ENCODE peak calls at places on chromosome 7, in seven cellular contexts. E is AG04450, U is lower lobe of right lung, C is heart left ventricle, K is fibroblast of mammary gland, V is AG04449, Q is fibroblast of pulmonary artery. L is an unnamed sample.

GRCh38 chr7:136549756-136550155 is 318.7 kb upstream of the CHRM2 start:
- DNase-seq in Q (no peak), K (no peak), V (no peak), C (no peak), E (no peak), U (no peak), L (no peak)

GRCh38 chr7:49778731-49779270 is 5.4 kb downstream of the VWC2 start:
- DNase-seq in V (no peak), U (no peak), Q (no peak), C (no peak), K (no peak), E (no peak), L (no peak)

GRCh38 chr7:55158983-55159382 is 140.2 kb downstream of the EGFR start:
- DNase-seq in C (no peak), K (no peak), U (no peak), E (no peak), V (no peak), Q (no peak), L (no peak)

GRCh38 chr7:45590679-45591057 is 16.5 kb downstream of the ADCY1 start:
- DNase-seq in E (no peak), Q (no peak), U (no peak), K (no peak), C (no peak), V (no peak), L (no peak)

GRCh38 chr7:129256221-129256620 is 31.4 kb downstream of the AHCYL2 start:
- DNase-seq in Q (no peak), C (no peak), E (no peak), K (no peak), V (no peak), U (no peak), L (no peak)

GRCh38 chr7:87574630-87575029 is 26.1 kb downstream of the ABCB1 start:
- DNase-seq in K (peak), C (no peak), V (no peak), Q (peak), E (peak), U (no peak), L (peak)

GRCh38 chr7:100720645-100721504 is 607 bp downstream of the EPO start:
- DNase-seq in E (no peak), V (no peak), U (no peak), Q (no peak), C (no peak), K (no peak), L (no peak)

GRCh38 chr7:24971333-24972165 is 8.4 kb downstream of the OSBPL3 start:
- DNase-seq in Q (peak), U (no peak), E (peak), K (peak), V (peak), C (no peak), L (peak)

GRCh38 chr7:40057292-40057691 is 77.1 kb downstream of the MPLKIP start:
- DNase-seq in U (no peak), Q (peak), K (peak), E (no peak), V (no peak), C (peak), L (peak)

GRCh38 chr7:130369110-130369711 is 11.1 kb upstream of the CPA1 start:
- DNase-seq in K (peak), U (no peak), V (no peak), Q (peak), C (no peak), E (no peak), L (peak)

GRCh38 chr7:51350195-51350896 is 33.7 kb upstream of the COBL start:
- DNase-seq in U (no peak), K (no peak), C (no peak), Q (no peak), V (no peak), E (no peak), L (no peak)

GRCh38 chr7:118082506-118082905 is 101.5 kb upstream of the LSM8 start:
- DNase-seq in Q (no peak), C (no peak), E (no peak), K (no peak), V (no peak), U (no peak), L (no peak)

GRCh38 chr7:85065888-85066485 is 120.9 kb downstream of the SEMA3D start:
- DNase-seq in E (no peak), Q (peak), V (no peak), K (no peak), U (no peak), C (no peak), L (peak)

GRCh38 chr7:47988496-47989386 is 9.3 kb upstream of the HUS1 start:
- DNase-seq in C (no peak), E (no peak), Q (peak), U (no peak), V (no peak), K (no peak), L (no peak)

GRCh38 chr7:150756858-150757257 is 19.6 kb downstream of the GIMAP5 start:
- DNase-seq in K (peak), U (no peak), V (no peak), E (no peak), Q (peak), C (no peak), L (no peak)

GRCh38 chr7:47893238-47893637 is 55.0 kb downstream of the PKD1L1 start:
- DNase-seq in C (no peak), E (no peak), K (peak), U (no peak), V (no peak), Q (no peak), L (no peak)

GRCh38 chr7:12062062-12062461 is 149.0 kb upstream of the TMEM106B start:
- DNase-seq in C (no peak), Q (peak), E (no peak), K (no peak), V (no peak), U (no peak), L (no peak)

GRCh38 chr7:152913492-152913891 is 153.9 kb downstream of the ACTR3B start:
- DNase-seq in E (no peak), Q (no peak), K (no peak), C (no peak), V (no peak), U (no peak), L (no peak)

GRCh38 chr7:98372993-98373392 is 27.9 kb downstream of the BAIAP2L1 start:
- DNase-seq in K (peak), U (no peak), C (no peak), E (no peak), V (peak), Q (peak), L (peak)

GRCh38 chr7:136718191-136718590 is 150.3 kb upstream of the CHRM2 start:
- DNase-seq in V (no peak), E (no peak), C (no peak), K (no peak), U (no peak), Q (no peak), L (no peak)

GRCh38 chr7:141652691-141653090 is 49.3 kb downstream of the DENND11 start:
- DNase-seq in C (no peak), Q (no peak), V (no peak), U (no peak), K (no peak), E (no peak), L (no peak)

GRCh38 chr7:145692237-145692950 is 424.2 kb upstream of the CNTNAP2 start:
- DNase-seq in E (no peak), U (no peak), V (no peak), K (peak), C (peak), Q (peak), L (no peak)

GRCh38 chr7:129970816-129971215 is 18.1 kb upstream of the UBE2H start:
- DNase-seq in V (no peak), Q (no peak), C (no peak), K (no peak), E (no peak), U (no peak), L (no peak)

GRCh38 chr7:79806161-79806734 is 328.4 kb upstream of the GNAI1 start:
- DNase-seq in C (no peak), K (peak), Q (peak), E (no peak), U (no peak), V (no peak), L (peak)

GRCh38 chr7:118974836-118975235 is 750.3 kb downstream of the ANKRD7 start:
- DNase-seq in Q (no peak), C (no peak), E (no peak), K (no peak), V (no peak), U (no peak), L (no peak)

GRCh38 chr7:158662610-158663427 is 41.8 kb downstream of the NCAPG2 start:
- DNase-seq in Q (peak), C (no peak), K (no peak), U (no peak), E (no peak), V (no peak), L (peak)

DNA sequence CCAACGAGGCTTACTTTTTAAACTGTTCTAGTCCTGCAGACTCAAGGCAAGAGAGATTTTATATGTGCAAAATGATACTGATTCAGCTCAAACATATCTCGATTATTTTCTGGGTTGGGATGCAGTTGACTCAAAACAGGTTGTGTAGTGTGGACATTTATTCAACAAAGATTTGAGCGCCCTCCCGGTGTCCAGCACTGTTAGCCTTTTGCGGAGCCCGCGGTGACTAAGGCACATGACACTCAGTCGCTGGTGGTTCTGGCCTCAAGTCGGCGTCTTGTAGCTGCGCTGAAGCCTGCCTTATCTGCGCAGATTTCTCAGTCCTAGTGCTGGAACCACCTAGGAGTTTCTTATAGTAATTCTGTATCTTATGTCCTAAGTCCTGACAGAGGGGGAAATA is 938 bp upstream of the CADPS2 start:
- DNase-seq in C (peak), E (no peak), V (no peak), K (peak), Q (peak), U (peak), L (peak)
- H3K4me3 ChIP-seq in C (peak), E (no peak), V (peak), K (peak), Q (peak), U (peak), L (peak)

GRCh38 chr7:72161534-72161933 is 250.6 kb downstream of the CALN1 start:
- DNase-seq in E (no peak), C (no peak), V (no peak), K (no peak), U (no peak), Q (no peak), L (no peak)
- TF ChIP-seq CTCF in E (no peak), C (no peak), V (no peak), K (peak), U (no peak), Q (no peak), L (no peak)

GRCh38 chr7:73717991-73718405 is 1.5 kb downstream of the STX1A start:
- DNase-seq in V (peak), E (no peak), C (no peak), Q (peak), K (peak), U (no peak), L (peak)
- H3K4me3 ChIP-seq in V (peak), E (peak), C (no peak), Q (peak), K (peak), U (peak), L (peak)

GRCh38 chr7:156969972-156970420 is 20.5 kb downstream of the NOM1 start:
- DNase-seq in Q (peak), E (no peak), C (no peak), K (peak), V (no peak), U (no peak), L (peak)
- TF ChIP-seq CTCF in Q (peak), E (peak), C (peak), K (peak), V (no peak), U (peak), L (no peak)

DNA sequence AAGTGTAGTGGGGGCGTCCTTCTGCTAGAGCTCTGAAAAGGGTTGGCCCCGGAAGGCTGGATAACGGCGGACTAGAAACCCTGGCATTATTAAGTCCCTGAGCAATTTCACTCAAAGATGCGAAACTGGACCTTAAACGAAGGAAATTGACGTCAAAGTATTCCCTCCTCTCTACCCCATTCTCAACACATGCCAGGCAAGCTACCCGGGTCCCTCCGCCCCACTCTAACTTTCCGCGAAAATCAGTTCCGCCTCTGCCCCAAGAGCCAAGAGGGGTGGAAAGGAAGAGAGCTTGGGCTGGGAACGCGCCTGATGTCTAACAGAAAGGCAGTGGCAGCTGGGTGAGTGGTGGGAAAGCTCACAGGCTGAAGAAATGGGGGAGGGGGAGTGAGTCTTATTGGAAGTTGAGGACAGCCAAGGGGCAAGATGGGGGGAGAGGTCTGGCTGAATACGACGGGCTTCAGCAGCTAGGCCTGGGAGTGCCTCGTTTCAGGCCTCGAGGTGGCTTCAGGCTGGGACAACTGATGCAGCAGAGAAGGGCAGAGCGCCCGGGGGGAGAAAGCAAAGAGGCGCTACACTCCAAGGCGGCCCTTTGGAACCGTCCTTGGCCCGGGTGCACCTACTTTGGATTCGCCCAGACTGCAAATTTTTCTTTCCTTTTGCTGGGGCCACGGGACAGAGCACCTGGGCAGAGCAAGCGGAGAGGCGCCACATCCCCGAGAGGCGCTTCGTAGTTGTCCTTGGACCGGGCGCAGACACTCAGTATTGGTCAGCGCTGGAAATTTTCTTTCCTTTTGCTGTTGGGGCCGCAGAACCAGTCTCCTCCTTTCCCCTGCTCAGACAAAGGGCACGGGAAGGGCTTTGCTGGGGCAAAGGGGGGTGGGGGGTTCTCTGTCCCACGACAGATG is 2.0 kb upstream of the FEZF1 start:
- DNase-seq in E (no peak), K (no peak), C (no peak), V (no peak), Q (no peak), U (no peak), L (no peak)
- H3K4me3 ChIP-seq in E (no peak), K (no peak), C (peak), V (no peak), Q (no peak), U (peak), L (no peak)

GRCh38 chr7:143323650-143324049 is 7.7 kb downstream of the CLCN1 start:
- DNase-seq in E (no peak), V (no peak), C (no peak), U (no peak), K (no peak), Q (no peak), L (no peak)
- TF ChIP-seq CTCF in E (no peak), V (no peak), C (no peak), U (no peak), K (no peak), Q (no peak), L (no peak)

GRCh38 chr7:127536426-127537152 is 48.8 kb downstream of the GCC1 start:
- DNase-seq in C (no peak), V (no peak), E (no peak), K (no peak), U (no peak), Q (no peak), L (no peak)
- H3K4me3 ChIP-seq in C (no peak), V (peak), E (peak), K (no peak), U (no peak), Q (no peak), L (no peak)

L was measured in fibroblast of the aortic adventitia.